ENCODE peak calls at places on chromosomes 16 and 17, in four cellular contexts. L is transverse colon, F is A673, R is aorta. X is an unnamed sample.

GRCh38 chr17:79633154-79633553 is 22.3 kb upstream of the RBFOX3 start:
- DNase-seq in L (peak; percentile 6), R (peak; percentile 4), F (no peak), X (no peak)

GRCh38 chr17:6574689-6575595 is 18.6 kb upstream of the PITPNM3 start:
- DNase-seq in L (peak; percentile 34), R (peak; percentile 75), F (no peak), X (no peak)

GRCh38 chr16:85204242-85205010 is 92.2 kb upstream of the CIBAR2 start:
- DNase-seq in F (no peak), R (no peak), L (no peak), X (no peak)

GRCh38 chr16:6863135-6863534 is 469.5 kb upstream of the RBFOX1 start:
- DNase-seq in F (no peak), L (no peak), R (no peak), X (no peak)

GRCh38 chr17:69048634-69049033 is 12.1 kb downstream of the ABCA9 start:
- DNase-seq in F (no peak), R (no peak), L (no peak), X (no peak)

GRCh38 chr16:22979038-22979437 is 165.1 kb downstream of the HS3ST2 start:
- DNase-seq in F (no peak), R (no peak), L (no peak), X (no peak)

GRCh38 chr17:57121308-57122042 is 36.4 kb downstream of the AKAP1 start:
- DNase-seq in F (peak; percentile 58), L (no peak), R (no peak), X (no peak)

GRCh38 chr16:57708168-57708567 is 13.6 kb downstream of the DRC7 start:
- DNase-seq in R (peak; percentile 2), F (no peak), L (no peak), X (no peak)

GRCh38 chr16:66695474-66695934 is 1.0 kb downstream of the CMTM4 start:
- DNase-seq in F (no peak), R (no peak), L (peak; percentile 15), X (peak; percentile 23)

GRCh38 chr17:78828470-78829185 is 12.0 kb downstream of the USP36 start:
- DNase-seq in R (no peak), F (peak; percentile 56), L (no peak), X (no peak)

GRCh38 chr17:65231662-65232335 is 94.6 kb downstream of the RGS9 start:
- DNase-seq in F (peak; percentile 81), R (no peak), L (peak; percentile 45), X (peak; percentile 55)

GRCh38 chr17:67068999-67069398 is 24.6 kb downstream of the CACNG1 start:
- DNase-seq in F (peak; percentile 58), R (no peak), L (no peak), X (no peak)

GRCh38 chr17:81223758-81224122 is 975 bp upstream of the CEP131 start:
- DNase-seq in F (no peak), L (peak; percentile 31), R (no peak), X (no peak)
- H3K4me3 ChIP-seq in F (no peak overlapping the region), L (peak overlapping the region; percentile 32), R (no peak overlapping the region), X (no peak overlapping the region)

GRCh38 chr16:46586011-46586577 is 35.1 kb downstream of the SHCBP1 start:
- DNase-seq in F (no peak), R (no peak), L (no peak), X (no peak)
- H3K36me3 ChIP-seq in F (peaks cover 57% of the 10 kb centered on the region), R (no peaks in the 10 kb centered on the region), L (peaks cover 6% of the 10 kb centered on the region), X (peaks cover 40% of the 10 kb centered on the region)

GRCh38 chr16:66309-67182 is 5.9 kb downstream of the RHBDF1 start:
- DNase-seq in L (no peak), R (peak; percentile 44), F (no peak), X (no peak)

GRCh38 chr16:69181-69580 is 3.2 kb downstream of the RHBDF1 start:
- DNase-seq in F (no peak), R (no peak), L (no peak), X (no peak)

GRCh38 chr16:67183-67791 is 5.1 kb downstream of the RHBDF1 start:
- DNase-seq in F (no peak), R (peak; percentile 46), L (no peak), X (no peak)

GRCh38 chr16:65745-66144 is 6.7 kb downstream of the RHBDF1 start:
- DNase-seq in L (peak; percentile 86), R (peak; percentile 88), F (peak; percentile 85), X (peak; percentile 90)

GRCh38 chr16:67884-68789 is 4.3 kb downstream of the RHBDF1 start:
- DNase-seq in L (no peak), F (no peak), R (peak; percentile 38), X (no peak)
- H3K4me1 ChIP-seq in L (peaks cover 17% of the 10 kb centered on the region), F (peaks cover 9% of the 10 kb centered on the region), R (no peaks in the 10 kb centered on the region), X (peaks cover 7% of the 10 kb centered on the region)

DNA sequence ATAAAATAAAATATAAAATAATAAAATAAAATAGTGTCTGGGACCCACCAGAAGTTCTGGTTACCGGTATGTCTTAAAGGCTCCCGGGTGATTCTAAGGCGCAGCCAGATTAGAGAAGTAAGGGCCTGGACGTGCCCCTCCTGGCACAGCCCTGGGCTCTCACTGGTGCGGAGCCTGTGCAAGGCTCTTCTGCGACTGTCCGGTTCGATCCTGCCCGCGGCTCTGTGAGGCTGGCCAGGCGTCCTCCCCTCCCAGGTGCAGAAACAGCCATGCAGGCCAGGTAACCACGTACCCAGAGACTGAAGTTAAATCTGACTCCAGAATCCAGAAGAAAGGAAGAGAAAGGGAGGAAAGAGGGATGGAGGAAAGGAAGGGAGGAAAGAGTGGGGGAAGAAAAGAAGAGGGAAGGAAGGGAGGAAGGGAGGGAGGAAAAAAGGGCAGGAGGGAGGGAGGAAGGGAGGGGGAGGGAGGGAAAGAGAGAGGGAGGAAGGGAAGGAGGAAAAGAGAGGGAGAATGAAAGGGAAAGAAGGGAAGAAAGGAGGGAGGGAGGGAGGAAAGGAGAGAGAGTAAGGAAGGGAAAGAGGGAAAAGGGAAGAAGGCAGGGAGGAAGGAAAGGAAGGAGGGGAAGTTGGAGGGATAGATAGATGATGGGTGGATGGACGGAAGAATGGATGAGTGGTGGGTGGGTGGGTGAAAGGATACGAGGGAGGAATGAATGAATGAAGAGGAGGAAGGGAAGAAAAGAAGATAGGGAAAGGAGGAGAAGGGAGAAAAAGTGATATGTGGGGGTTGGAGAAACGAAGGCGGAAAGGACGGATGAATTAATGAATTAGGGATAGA is 42.3 kb downstream of the C16orf82 start:
- DNase-seq in L (no peak), F (no peak), R (no peak), X (no peak)
- H3K4me3 ChIP-seq in L (peak overlapping the region; percentile 17), F (peak overlapping the region; percentile 55), R (no peak overlapping the region), X (no peak overlapping the region)

GRCh38 chr16:89999831-90000574 is 19.3 kb downstream of the DBNDD1 start:
- DNase-seq in F (no peak), R (no peak), L (no peak), X (no peak)
- H3K36me3 ChIP-seq in F (peaks cover 15% of the 10 kb centered on the region), R (no peaks in the 10 kb centered on the region), L (no peaks in the 10 kb centered on the region), X (peaks cover 17% of the 10 kb centered on the region)

DNA sequence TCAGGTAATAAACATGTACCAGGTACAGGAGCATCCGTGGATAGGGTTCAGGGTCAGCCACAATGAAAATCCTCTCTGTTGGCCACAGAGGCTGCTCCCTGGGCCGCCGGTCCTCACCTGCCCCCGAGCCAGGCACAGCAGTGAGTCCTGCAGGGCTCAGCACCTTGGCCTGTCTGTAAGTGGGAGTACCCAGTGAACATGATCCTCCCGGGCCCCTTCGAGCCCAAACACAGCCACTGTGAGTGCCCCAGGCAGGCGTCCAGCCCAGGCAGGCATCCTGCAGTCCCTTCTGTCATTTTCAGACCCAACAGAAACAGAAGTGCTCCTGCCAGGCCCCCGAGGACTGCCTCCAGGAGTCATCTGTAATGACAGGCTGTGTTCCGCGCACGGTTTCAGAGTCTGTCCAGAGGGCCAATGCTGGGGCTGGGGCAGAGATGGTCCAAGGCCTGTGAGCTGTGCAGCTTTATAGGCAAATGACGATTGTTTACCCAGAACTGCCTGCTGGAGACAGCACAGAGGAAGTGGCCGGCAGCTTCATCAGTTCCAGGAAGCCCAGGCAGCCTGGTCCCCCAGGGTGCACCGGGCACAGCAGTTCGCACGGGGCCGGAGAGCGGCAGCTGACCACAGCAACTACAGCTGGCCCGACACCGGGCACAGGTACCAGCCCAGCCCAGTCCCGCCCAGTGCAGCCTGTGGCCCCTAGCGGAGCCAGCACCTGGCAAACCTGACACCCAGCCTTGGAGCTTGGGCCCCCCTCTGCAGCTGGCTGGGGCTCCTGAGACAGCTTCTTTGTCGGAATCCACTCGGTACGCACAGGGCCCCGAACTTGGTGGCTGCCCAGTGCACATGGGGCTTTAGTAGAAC is 13.2 kb downstream of the SLC7A5 start:
- DNase-seq in R (peak; percentile 90), F (no peak), L (peak; percentile 85), X (no peak)
- H3K4me1 ChIP-seq in R (no peaks in the 10 kb centered on the region), F (peaks cover 63% of the 10 kb centered on the region), L (peaks cover 39% of the 10 kb centered on the region), X (peaks cover 20% of the 10 kb centered on the region)

GRCh38 chr17:48047113-48047740 is 932 bp upstream of the NFE2L1 start:
- DNase-seq in R (no peak), F (no peak), L (no peak), X (no peak)
- H3K4me3 ChIP-seq in R (peak overlapping the region; percentile 49), F (peak overlapping the region; percentile 92), L (peak overlapping the region; percentile 62), X (peak overlapping the region; percentile 88)

GRCh38 chr16:17365591-17366298 is 105.0 kb downstream of the XYLT1 start:
- DNase-seq in R (no peak), F (no peak), L (no peak), X (no peak)
- H3K36me3 ChIP-seq in R (no peaks in the 10 kb centered on the region), F (no peaks in the 10 kb centered on the region), L (no peaks in the 10 kb centered on the region), X (no peaks in the 10 kb centered on the region)

DNA sequence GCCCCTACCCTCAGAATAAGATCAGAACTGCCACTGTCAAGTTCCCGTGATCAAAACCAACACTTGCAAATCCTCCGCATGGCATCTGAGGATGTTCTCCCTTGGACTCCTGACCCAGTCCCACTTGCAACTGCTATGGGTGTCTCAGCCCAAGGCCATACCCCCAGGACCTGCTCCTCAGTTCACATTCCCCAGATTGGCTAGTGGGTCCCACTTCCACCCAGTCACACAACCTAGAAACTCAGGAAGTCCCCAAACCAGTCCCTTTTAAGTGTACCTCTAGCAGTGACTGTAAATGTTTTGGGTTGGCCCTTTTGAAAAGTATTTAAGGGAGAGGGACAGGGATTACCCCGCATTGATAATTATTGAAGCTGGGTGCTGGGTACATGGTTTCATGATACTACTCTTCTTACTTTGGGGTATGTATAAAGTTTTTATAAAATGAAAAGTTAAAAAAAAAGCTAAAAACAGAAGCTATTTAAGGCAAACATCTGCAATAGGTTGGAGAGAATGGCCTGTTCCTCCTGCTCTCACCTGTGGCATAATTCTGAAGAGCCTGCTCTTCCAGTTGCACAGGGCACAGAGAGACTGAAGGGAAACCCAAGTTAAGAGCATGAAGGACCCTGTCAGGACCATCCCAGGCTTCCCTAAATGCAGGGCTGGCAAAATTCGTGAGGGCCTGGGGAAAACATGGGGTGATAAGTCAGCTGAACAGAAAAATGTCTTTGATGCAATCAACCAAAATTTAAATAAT is 42.5 kb downstream of the ERN1 start:
- DNase-seq in R (no peak), F (no peak), L (no peak), X (no peak)
- H3K4me1 ChIP-seq in R (no peaks in the 10 kb centered on the region), F (peaks cover 6% of the 10 kb centered on the region), L (peaks cover 33% of the 10 kb centered on the region), X (peaks cover 3% of the 10 kb centered on the region)

X was measured in HAP-1.